ENCODE peak calls at places on chromosome 10, in four cellular contexts. One of them, this sample, is unnamed.

GRCh38 chr10:121077331-121077730 is 226.2 kb downstream of the WDR11 start:
- DNase-seq in GM12891: no peak
- DNase-seq in GM12878: no peak
- DNase-seq in K562: no peak
- DNase-seq in this sample: peak

GRCh38 chr10:3992374-3993178 is 207.6 kb upstream of the KLF6 start:
- DNase-seq in GM12891: no peak
- DNase-seq in GM12878: no peak
- DNase-seq in K562: no peak
- DNase-seq in this sample: no peak

GRCh38 chr10:70920519-70920918 is 32.2 kb upstream of the PCBD1 start:
- DNase-seq in GM12891: no peak
- DNase-seq in GM12878: no peak
- DNase-seq in K562: no peak
- DNase-seq in this sample: no peak

GRCh38 chr10:22737587-22737986 is 23.2 kb upstream of the PIP4K2A start:
- DNase-seq in GM12891: no peak
- DNase-seq in GM12878: no peak
- DNase-seq in K562: peak
- DNase-seq in this sample: no peak

GRCh38 chr10:91043173-91043910 is 122.5 kb upstream of the ANKRD1 start:
- DNase-seq in GM12891: no peak
- DNase-seq in GM12878: peak
- DNase-seq in K562: peak
- DNase-seq in this sample: no peak

GRCh38 chr10:120473593-120473992 is 16.6 kb downstream of the PLPP4 start:
- DNase-seq in GM12891: no peak
- DNase-seq in GM12878: peak
- DNase-seq in K562: no peak
- DNase-seq in this sample: no peak

GRCh38 chr10:23496727-23497126 is 57.9 kb downstream of the OTUD1 start:
- DNase-seq in GM12891: no peak
- DNase-seq in GM12878: no peak
- DNase-seq in K562: no peak
- DNase-seq in this sample: no peak

GRCh38 chr10:76459016-76459415 is 1027.6 kb downstream of the LRMDA start:
- DNase-seq in GM12891: no peak
- DNase-seq in GM12878: no peak
- DNase-seq in K562: no peak
- DNase-seq in this sample: no peak

GRCh38 chr10:125548878-125549277 is 134.1 kb downstream of the TEX36 start:
- DNase-seq in GM12891: no peak
- DNase-seq in GM12878: no peak
- DNase-seq in K562: no peak
- DNase-seq in this sample: no peak

GRCh38 chr10:70880077-70880534 is 8.3 kb downstream of the PCBD1 start:
- DNase-seq in GM12891: peak
- DNase-seq in GM12878: peak
- DNase-seq in K562: peak
- DNase-seq in this sample: peak

GRCh38 chr10:22714524-22715289 is at the start of gene PIP4K2A:
- DNase-seq in GM12891: peak
- DNase-seq in GM12878: no peak
- DNase-seq in K562: peak
- DNase-seq in this sample: peak

GRCh38 chr10:96587255-96588059 is 645 bp upstream of the TM9SF3 start:
- DNase-seq in GM12891: no peak
- DNase-seq in GM12878: no peak
- DNase-seq in K562: peak
- DNase-seq in this sample: peak

GRCh38 chr10:66746246-66746645 is 179.6 kb upstream of the LRRTM3 start:
- DNase-seq in GM12891: no peak
- DNase-seq in GM12878: no peak
- DNase-seq in K562: no peak
- DNase-seq in this sample: no peak

GRCh38 chr10:86899670-86900276 is 57.6 kb downstream of the MMRN2 start:
- DNase-seq in GM12891: no peak
- DNase-seq in GM12878: no peak
- DNase-seq in K562: peak
- DNase-seq in this sample: peak

GRCh38 chr10:3265081-3265480 is 92.5 kb upstream of the PITRM1 start:
- DNase-seq in GM12891: no peak
- DNase-seq in GM12878: no peak
- DNase-seq in K562: no peak
- DNase-seq in this sample: no peak

GRCh38 chr10:87700031-87700796 is 40.5 kb downstream of the PAPSS2 start:
- DNase-seq in GM12891: no peak
- DNase-seq in GM12878: no peak
- DNase-seq in K562: no peak
- DNase-seq in this sample: no peak

GRCh38 chr10:30371954-30372353 is 22.9 kb upstream of the MTPAP start:
- DNase-seq in GM12891: no peak
- DNase-seq in GM12878: no peak
- DNase-seq in K562: no peak
- DNase-seq in this sample: no peak

GRCh38 chr10:33732176-33733025 is 397.9 kb upstream of the NRP1 start:
- DNase-seq in GM12891: no peak
- DNase-seq in GM12878: no peak
- DNase-seq in K562: no peak
- DNase-seq in this sample: no peak

GRCh38 chr10:109587366-109587765 is 335.9 kb downstream of the XPNPEP1 start:
- DNase-seq in GM12891: no peak
- DNase-seq in GM12878: no peak
- DNase-seq in K562: no peak
- DNase-seq in this sample: no peak

GRCh38 chr10:78936412-78937342 is 132.1 kb upstream of the ZMIZ1 start:
- DNase-seq in GM12891: no peak
- DNase-seq in GM12878: no peak
- DNase-seq in K562: no peak
- DNase-seq in this sample: no peak
- TF ChIP-seq POLR2AphosphoS5 in GM12891: no peak
- TF ChIP-seq POLR2AphosphoS5 in GM12878: no peak
- TF ChIP-seq POLR2AphosphoS5 in K562: no peak
- TF ChIP-seq POLR2AphosphoS5 in this sample: no peak

DNA sequence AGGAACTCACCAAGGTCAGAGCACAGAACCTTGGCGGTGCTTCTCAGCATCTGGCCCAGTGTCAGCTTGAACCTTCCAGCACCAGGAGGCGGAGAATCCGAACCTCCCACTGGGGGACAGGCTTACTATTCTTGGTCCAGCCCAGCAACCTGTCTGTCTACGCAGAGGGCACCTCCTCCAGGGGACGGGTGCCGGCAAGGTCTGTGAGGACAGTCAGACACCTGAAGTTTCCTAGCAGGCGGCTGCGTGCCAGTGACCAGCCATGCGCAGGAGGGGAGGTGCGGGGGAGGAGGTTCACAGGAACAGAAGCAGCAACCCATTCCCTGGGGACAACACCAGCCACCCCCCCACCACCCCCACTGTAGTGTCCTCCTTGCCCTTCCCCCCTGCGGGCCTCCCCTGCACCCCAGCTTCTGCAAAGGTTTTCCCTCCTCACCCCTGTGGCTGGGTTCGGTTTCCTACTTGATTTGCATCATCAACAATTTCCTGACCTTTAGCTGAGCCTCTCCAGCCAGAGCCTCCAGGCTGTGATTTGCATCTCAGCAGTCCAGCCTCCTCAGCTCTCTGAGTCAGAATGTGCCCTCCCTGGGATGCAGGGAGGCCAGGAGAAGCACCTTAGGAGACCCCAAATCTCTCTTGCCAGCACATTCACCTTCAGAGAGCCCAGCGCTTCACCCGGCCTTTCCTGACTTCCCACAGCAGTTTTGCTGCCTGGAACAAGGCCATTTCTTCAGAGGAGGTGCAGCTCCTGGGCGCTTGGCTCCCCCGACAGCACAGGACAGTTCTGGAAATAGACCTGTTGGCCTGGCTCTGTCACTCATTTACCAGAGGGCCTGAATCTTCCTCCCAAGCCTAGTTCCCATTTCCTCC is 107.5 kb upstream of the NPS start:
- DNase-seq in GM12891: no peak
- DNase-seq in GM12878: no peak
- DNase-seq in K562: no peak
- DNase-seq in this sample: no peak
- TF ChIP-seq SPI1 in GM12891: no peak
- TF ChIP-seq SPI1 in GM12878: no peak
- TF ChIP-seq SPI1 in K562: no peak
- TF ChIP-seq SPI1 in this sample: no peak

GRCh38 chr10:79298403-79299244 is 48.6 kb upstream of the PPIF start:
- DNase-seq in GM12891: no peak
- DNase-seq in GM12878: no peak
- DNase-seq in K562: peak
- DNase-seq in this sample: no peak
- TF ChIP-seq POLR2AphosphoS5 in GM12891: no peak
- TF ChIP-seq POLR2AphosphoS5 in GM12878: peak
- TF ChIP-seq POLR2AphosphoS5 in K562: no peak
- TF ChIP-seq POLR2AphosphoS5 in this sample: no peak

DNA sequence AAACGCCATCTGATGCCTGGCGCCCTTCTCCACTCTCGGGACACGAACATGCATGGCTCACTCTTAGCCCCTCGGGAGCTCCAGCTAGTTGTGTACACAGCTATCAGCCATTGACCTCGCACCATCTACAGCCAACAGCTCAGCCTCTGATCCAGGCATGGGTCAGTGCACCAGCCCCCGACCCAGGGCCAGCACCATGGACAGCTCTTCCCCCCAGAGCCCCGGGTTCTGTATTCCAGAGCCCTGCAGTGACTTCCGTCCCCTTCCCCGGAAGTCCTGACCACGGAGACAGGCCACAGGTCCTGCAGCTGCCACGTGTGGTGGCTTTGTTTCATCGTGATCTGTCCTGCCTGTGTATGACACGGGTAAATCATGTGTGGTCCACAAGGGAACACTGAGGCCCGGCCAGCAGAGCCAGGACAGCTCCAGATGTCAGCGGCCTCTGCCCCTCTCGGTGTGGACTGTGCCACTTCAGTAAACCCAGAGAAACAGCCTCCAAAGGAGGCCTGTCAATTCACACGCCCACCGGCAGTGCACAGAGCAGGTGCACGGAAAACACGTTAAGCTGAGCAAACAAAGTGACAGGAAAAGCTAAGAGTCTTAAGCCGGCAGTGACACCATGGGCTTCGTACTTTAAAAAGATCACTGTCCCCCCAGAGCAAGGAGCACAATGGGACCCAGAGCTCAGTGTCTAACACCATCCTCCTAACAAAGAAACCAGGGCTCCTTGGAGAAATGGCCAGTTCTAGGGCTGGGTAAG is 13.0 kb downstream of the STK32C start:
- DNase-seq in GM12891: no peak
- DNase-seq in GM12878: no peak
- DNase-seq in K562: peak
- DNase-seq in this sample: no peak
- TF ChIP-seq SPI1 in GM12891: no peak
- TF ChIP-seq SPI1 in GM12878: no peak
- TF ChIP-seq SPI1 in K562: no peak
- TF ChIP-seq SPI1 in this sample: no peak

DNA sequence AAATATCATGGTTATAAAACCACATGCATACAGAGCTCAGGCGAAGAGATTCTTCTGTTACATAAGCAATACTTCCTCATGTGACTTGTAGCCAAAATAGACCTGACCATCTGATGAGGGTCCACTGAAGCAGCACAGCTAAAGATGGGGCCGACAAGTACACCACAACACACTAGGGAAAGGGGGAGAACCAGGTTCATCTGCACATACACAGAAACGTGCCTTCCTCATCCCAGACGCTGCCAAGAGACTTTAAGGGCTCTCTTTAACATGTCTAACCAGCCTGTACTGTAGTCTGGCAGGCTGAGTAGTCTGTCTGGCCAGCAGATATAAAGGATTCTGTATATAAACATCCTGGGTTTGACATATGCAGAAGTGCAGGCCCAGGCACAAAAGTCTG is 30.3 kb downstream of the ERCC6 start:
- DNase-seq in GM12891: no peak
- DNase-seq in GM12878: no peak
- DNase-seq in K562: no peak
- DNase-seq in this sample: no peak
- TF ChIP-seq POLR2AphosphoS5 in GM12891: no peak
- TF ChIP-seq POLR2AphosphoS5 in GM12878: no peak
- TF ChIP-seq POLR2AphosphoS5 in K562: no peak
- TF ChIP-seq POLR2AphosphoS5 in this sample: no peak

GRCh38 chr10:119221201-119221600 is 13.8 kb downstream of the GRK5 start:
- DNase-seq in GM12891: no peak
- DNase-seq in GM12878: no peak
- DNase-seq in K562: no peak
- DNase-seq in this sample: no peak

GRCh38 chr10:119222531-119222930 is 15.2 kb downstream of the GRK5 start:
- DNase-seq in GM12891: no peak
- DNase-seq in GM12878: no peak
- DNase-seq in K562: no peak
- DNase-seq in this sample: no peak

GRCh38 chr10:119221666-119222065 is 14.3 kb downstream of the GRK5 start:
- DNase-seq in GM12891: no peak
- DNase-seq in GM12878: no peak
- DNase-seq in K562: no peak
- DNase-seq in this sample: no peak

GRCh38 chr10:119225288-119225687 is 17.9 kb downstream of the GRK5 start:
- DNase-seq in GM12891: no peak
- DNase-seq in GM12878: no peak
- DNase-seq in K562: no peak
- DNase-seq in this sample: no peak

GRCh38 chr10:119222966-119223386 is 15.6 kb downstream of the GRK5 start:
- DNase-seq in GM12891: no peak
- DNase-seq in GM12878: no peak
- DNase-seq in K562: no peak
- DNase-seq in this sample: no peak
- TF ChIP-seq SPI1 in GM12891: no peak
- TF ChIP-seq SPI1 in GM12878: no peak
- TF ChIP-seq SPI1 in K562: no peak
- TF ChIP-seq SPI1 in this sample: no peak

GRCh38 chr10:68955786-68956532 is at the start of gene DDX21:
- DNase-seq in GM12891: peak
- DNase-seq in GM12878: peak
- DNase-seq in K562: peak
- DNase-seq in this sample: peak
- TF ChIP-seq POLR2AphosphoS5 in GM12891: peak
- TF ChIP-seq POLR2AphosphoS5 in GM12878: peak
- TF ChIP-seq POLR2AphosphoS5 in K562: peak
- TF ChIP-seq POLR2AphosphoS5 in this sample: peak

This sample was measured in HL-60.